ENCODE peak calls at places on chromosomes 3 and 15, in eight cellular contexts. N, H, G, M, D, T, Y and I are unnamed samples.

GRCh38 chr3:155032918-155033317 is 47.2 kb upstream of the MME start:
- DNase-seq in N (peak), H (no peak), G (no peak), M (peak), D (peak), T (peak), Y (no peak), I (no peak)

GRCh38 chr15:33091983-33092688 is 102.4 kb downstream of the FMN1 start:
- DNase-seq in N (no peak), H (no peak), G (no peak), M (no peak), D (no peak), T (no peak), Y (no peak), I (no peak)

GRCh38 chr3:23991236-23992050 is 46.4 kb downstream of the NR1D2 start:
- DNase-seq in N (no peak), H (no peak), G (no peak), M (no peak), D (peak), T (peak), Y (no peak), I (no peak)

GRCh38 chr3:134387293-134387692 is 13.0 kb upstream of the AMOTL2 start:
- DNase-seq in N (no peak), H (no peak), G (peak), M (no peak), D (no peak), T (no peak), Y (no peak), I (no peak)

GRCh38 chr3:7978104-7978457 is 523.5 kb upstream of the LMCD1 start:
- DNase-seq in N (peak), H (no peak), G (no peak), M (no peak), D (no peak), T (no peak), Y (no peak), I (no peak)

GRCh38 chr15:80434926-80435720 is 30.9 kb downstream of the ARNT2 start:
- DNase-seq in N (no peak), H (no peak), G (peak), M (no peak), D (no peak), T (no peak), Y (no peak), I (no peak)

GRCh38 chr15:26939398-26939797 is 31.6 kb upstream of the GABRG3 start:
- DNase-seq in N (no peak), H (no peak), G (no peak), M (no peak), D (no peak), T (no peak), Y (no peak), I (no peak)

GRCh38 chr3:187016639-187017345 is 86.5 kb downstream of the ST6GAL1 start:
- DNase-seq in N (peak), H (no peak), G (no peak), M (no peak), D (peak), T (peak), Y (no peak), I (no peak)

GRCh38 chr3:58529516-58530353 is 7.3 kb downstream of the ACOX2 start:
- DNase-seq in N (no peak), H (no peak), G (peak), M (no peak), D (peak), T (peak), Y (peak), I (no peak)

GRCh38 chr3:160224811-160225180 is 426 bp upstream of the C3orf80 start:
- DNase-seq in N (no peak), H (no peak), G (no peak), M (no peak), D (no peak), T (no peak), Y (no peak), I (no peak)

GRCh38 chr3:128734523-128735189 is 8.7 kb downstream of the RAB7A start:
- DNase-seq in N (no peak), H (no peak), G (no peak), M (no peak), D (no peak), T (no peak), Y (no peak), I (peak)

GRCh38 chr3:135516143-135516542 is 449.4 kb upstream of the PPP2R3A start:
- DNase-seq in N (no peak), H (no peak), G (no peak), M (no peak), D (peak), T (no peak), Y (no peak), I (no peak)

GRCh38 chr15:100254694-100255093 is 87.1 kb downstream of the ADAMTS17 start:
- DNase-seq in N (no peak), H (no peak), G (no peak), M (no peak), D (no peak), T (no peak), Y (no peak), I (no peak)

GRCh38 chr15:71709808-71710418 is 100.4 kb upstream of the NR2E3 start:
- DNase-seq in N (no peak), H (peak), G (no peak), M (no peak), D (no peak), T (no peak), Y (no peak), I (no peak)

GRCh38 chr15:58590901-58591300 is 158.6 kb downstream of the ADAM10 start:
- DNase-seq in N (no peak), H (no peak), G (no peak), M (no peak), D (no peak), T (no peak), Y (no peak), I (no peak)

GRCh38 chr3:49295489-49296058 is 18.5 kb upstream of the C3orf62 start:
- DNase-seq in N (peak), H (no peak), G (no peak), M (no peak), D (peak), T (peak), Y (no peak), I (no peak)

GRCh38 chr15:99130765-99131440 is 26.0 kb downstream of the SYNM start:
- DNase-seq in N (no peak), H (no peak), G (peak), M (no peak), D (no peak), T (no peak), Y (no peak), I (no peak)

GRCh38 chr3:190552021-190552420 is 38.1 kb downstream of the IL1RAP start:
- DNase-seq in N (no peak), H (no peak), G (no peak), M (no peak), D (no peak), T (no peak), Y (no peak), I (no peak)

GRCh38 chr3:79019137-79019923 is 748.5 kb downstream of the ROBO1 start:
- DNase-seq in N (peak), H (peak), G (peak), M (peak), D (peak), T (peak), Y (peak), I (peak)

GRCh38 chr3:21960033-21960432 is 209.0 kb upstream of the ZNF385D start:
- DNase-seq in N (no peak), H (no peak), G (no peak), M (no peak), D (no peak), T (no peak), Y (no peak), I (no peak)

GRCh38 chr15:38535451-38536200 is 29.0 kb downstream of the RASGRP1 start:
- DNase-seq in N (no peak), H (peak), G (no peak), M (no peak), D (no peak), T (no peak), Y (no peak), I (no peak)

GRCh38 chr3:137116619-137117018 is 158.8 kb downstream of the IL20RB start:
- DNase-seq in N (peak), H (no peak), G (no peak), M (no peak), D (no peak), T (no peak), Y (no peak), I (no peak)

GRCh38 chr15:64070106-64070505 is 23.5 kb downstream of the CIAO2A start:
- DNase-seq in N (no peak), H (no peak), G (no peak), M (no peak), D (peak), T (no peak), Y (no peak), I (no peak)

GRCh38 chr3:127480196-127480933 is 110.2 kb downstream of the TPRA1 start:
- DNase-seq in N (no peak), H (no peak), G (peak), M (no peak), D (no peak), T (no peak), Y (no peak), I (no peak)

GRCh38 chr15:85401108-85401765 is 20.8 kb downstream of the AKAP13 start:
- DNase-seq in N (no peak), H (no peak), G (no peak), M (no peak), D (no peak), T (no peak), Y (no peak), I (no peak)

GRCh38 chr15:81175496-81175895 is 21.2 kb upstream of the IL16 start:
- DNase-seq in N (no peak), H (no peak), G (no peak), M (no peak), D (no peak), T (no peak), Y (no peak), I (no peak)

GRCh38 chr3:187064210-187065115 is 74.8 kb downstream of the RPL39L start:
- DNase-seq in N (peak), H (no peak), G (no peak), M (peak), D (peak), T (peak), Y (no peak), I (no peak)

GRCh38 chr3:96449803-96450202 is 364.6 kb upstream of the EPHA6 start:
- DNase-seq in N (no peak), H (no peak), G (no peak), M (no peak), D (no peak), T (no peak), Y (no peak), I (no peak)

GRCh38 chr15:39511000-39511914 is 69.6 kb upstream of the THBS1 start:
- DNase-seq in N (peak), H (peak), G (no peak), M (no peak), D (peak), T (peak), Y (no peak), I (no peak)

GRCh38 chr3:106261915-106262683 is 393.3 kb upstream of the CBLB start:
- DNase-seq in N (no peak), H (no peak), G (no peak), M (no peak), D (peak), T (peak), Y (no peak), I (no peak)

DNA sequence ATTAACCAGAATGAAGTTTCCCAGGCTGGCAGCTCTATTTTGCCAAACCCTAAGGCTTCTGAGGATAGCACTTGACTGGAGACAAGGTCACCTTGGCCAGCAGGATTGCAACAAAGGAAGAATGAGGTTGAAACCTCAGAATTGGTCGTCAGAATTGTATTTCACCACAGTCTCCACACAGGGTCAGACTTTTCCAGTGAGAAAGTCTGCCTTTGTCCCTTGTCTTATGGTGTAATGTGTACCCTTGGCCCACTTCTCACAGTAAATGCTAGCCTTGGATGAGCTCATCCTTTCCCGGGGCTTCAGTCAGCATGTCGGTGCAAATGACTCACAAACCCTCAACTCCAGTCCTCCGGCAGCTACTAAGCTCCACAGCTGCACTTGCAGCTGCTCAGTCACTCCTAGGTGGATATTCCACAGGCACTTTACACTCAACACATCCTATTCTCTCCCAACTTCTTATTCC is 19.7 kb downstream of the SSR3 start:
- DNase-seq in N (peak), H (peak), G (no peak), M (no peak), D (peak), T (peak), Y (no peak), I (no peak)
- TF ChIP-seq CTCF in N (peak), H (peak), G (peak), M (no peak), D (peak), T (peak), Y (peak), I (no peak)

DNA sequence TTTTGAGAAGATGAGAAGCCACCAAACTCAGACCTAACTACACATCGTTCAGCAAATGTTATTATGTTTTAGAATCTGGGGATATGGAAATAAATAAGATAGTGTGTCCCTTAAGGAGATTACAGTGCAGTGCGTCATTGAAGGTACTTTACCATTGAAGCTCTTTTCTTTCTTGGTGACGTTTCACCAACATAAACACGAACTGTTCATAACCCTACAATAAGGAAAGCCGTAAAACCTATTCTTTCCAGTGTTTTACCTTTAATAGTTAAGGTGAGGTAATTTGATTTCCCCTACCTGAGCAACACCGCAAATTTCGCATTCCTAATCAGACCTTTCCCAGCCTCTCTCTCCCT is 818 bp downstream of the CCDC66 start:
- DNase-seq in N (no peak), H (no peak), G (no peak), M (no peak), D (no peak), T (peak), Y (no peak), I (no peak)
- TF ChIP-seq CTCF in N (no peak), H (no peak), G (no peak), M (no peak), D (no peak), T (no peak), Y (no peak), I (no peak)

GRCh38 chr15:51038258-51039042 is 56.3 kb downstream of the TNFAIP8L3 start:
- DNase-seq in N (peak), H (no peak), G (no peak), M (no peak), D (no peak), T (no peak), Y (no peak), I (no peak)
- TF ChIP-seq CTCF in N (no peak), H (no peak), G (no peak), M (no peak), D (no peak), T (no peak), Y (no peak), I (no peak)

GRCh38 chr3:25589104-25589782 is 75.5 kb downstream of the TOP2B start:
- DNase-seq in N (peak), H (no peak), G (no peak), M (no peak), D (no peak), T (no peak), Y (no peak), I (no peak)

GRCh38 chr3:25588441-25589103 is 76.1 kb downstream of the TOP2B start:
- DNase-seq in N (no peak), H (no peak), G (no peak), M (no peak), D (no peak), T (no peak), Y (no peak), I (no peak)

GRCh38 chr3:25589783-25590258 is 74.9 kb downstream of the TOP2B start:
- DNase-seq in N (no peak), H (no peak), G (no peak), M (no peak), D (peak), T (no peak), Y (no peak), I (no peak)

GRCh38 chr3:25594007-25594502 is 70.7 kb downstream of the TOP2B start:
- DNase-seq in N (peak), H (no peak), G (no peak), M (peak), D (peak), T (peak), Y (no peak), I (no peak)

DNA sequence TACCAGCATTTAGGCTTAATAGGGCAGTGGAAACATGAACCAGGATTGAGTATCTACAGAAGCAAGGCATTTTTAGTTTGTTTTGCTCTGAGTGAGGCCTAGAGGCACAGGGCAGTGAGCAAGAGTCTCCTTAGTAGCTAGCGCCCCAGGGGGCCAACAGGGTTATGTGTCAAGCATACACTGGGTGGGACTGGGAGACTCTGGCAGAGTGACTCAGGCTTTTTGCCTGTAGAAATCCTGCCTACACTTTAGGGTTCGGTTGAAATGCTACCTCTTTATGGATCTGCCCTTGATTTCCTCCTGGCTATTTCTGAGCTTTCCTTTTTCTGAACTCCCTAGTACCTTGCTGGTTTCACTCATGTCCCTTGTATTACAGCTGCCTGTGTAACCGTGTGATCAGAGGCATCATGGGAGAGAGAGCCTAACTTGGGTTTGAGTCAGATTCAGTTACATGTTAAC is 72.2 kb downstream of the TOP2B start:
- DNase-seq in N (peak), H (peak), G (no peak), M (no peak), D (peak), T (peak), Y (no peak), I (no peak)
- TF ChIP-seq CTCF in N (peak), H (peak), G (no peak), M (no peak), D (peak), T (peak), Y (peak), I (no peak)